ENCODE peak calls at places on chromosomes 2 and 18, in eight cellular contexts. B is stomach, S is body of pancreas, C is MM.1S, I is left ventricle myocardium inferior, Z is heart left ventricle, J is kidney, H is neural progenitor cell. V is an unnamed sample. For H3K9me3, the result is how much of the 10 kb centered on the place peaks cover.

GRCh38 chr2:96556441-96557330 is 20.1 kb downstream of the ARID5A start:
- DNase-seq in B (peak), S (peak), C (no peak), I (no peak), Z (no peak), J (no peak), H (no peak), V (no peak)

GRCh38 chr2:37652199-37652640 is 19.2 kb downstream of the CDC42EP3 start:
- DNase-seq in B (no peak), S (no peak), C (peak), I (no peak), Z (no peak), J (no peak), H (no peak), V (no peak)

GRCh38 chr2:197707316-197708213 is 2.4 kb downstream of the MARS2 start:
- DNase-seq in B (no peak), S (no peak), C (peak), I (no peak), Z (no peak), J (no peak), H (peak), V (no peak)

GRCh38 chr2:179036353-179036905 is 13.5 kb downstream of the CCDC141 start:
- DNase-seq in B (no peak), S (no peak), C (no peak), I (no peak), Z (no peak), J (no peak), H (no peak), V (no peak)

GRCh38 chr2:16626997-16627605 is 38.5 kb downstream of the CYRIA start:
- DNase-seq in B (no peak), S (no peak), C (no peak), I (no peak), Z (no peak), J (no peak), H (no peak), V (no peak)

GRCh38 chr2:207895236-207895860 is 125.6 kb upstream of the FZD5 start:
- DNase-seq in B (no peak), S (no peak), C (no peak), I (no peak), Z (no peak), J (no peak), H (peak), V (no peak)

GRCh38 chr2:234410526-234410925 is 86.4 kb downstream of the ARL4C start:
- DNase-seq in B (no peak), S (no peak), C (no peak), I (no peak), Z (no peak), J (no peak), H (peak), V (no peak)

GRCh38 chr2:231260442-231260841 is 62.0 kb downstream of the ARMC9 start:
- DNase-seq in B (no peak), S (no peak), C (no peak), I (no peak), Z (peak), J (no peak), H (no peak), V (no peak)

GRCh38 chr2:368386-368785 is 80.5 kb upstream of the ALKAL2 start:
- DNase-seq in B (no peak), S (no peak), C (no peak), I (no peak), Z (no peak), J (no peak), H (no peak), V (no peak)

GRCh38 chr2:201909348-201909747 is 103.0 kb downstream of the CDK15 start:
- DNase-seq in B (no peak), S (no peak), C (peak), I (no peak), Z (no peak), J (no peak), H (no peak), V (no peak)

GRCh38 chr2:160680294-160680693 is 186.7 kb upstream of the RBMS1 start:
- DNase-seq in B (no peak), S (no peak), C (no peak), I (no peak), Z (no peak), J (no peak), H (no peak), V (no peak)

GRCh38 chr18:58417752-58418151 is 211.1 kb downstream of the ALPK2 start:
- DNase-seq in B (no peak), S (peak), C (no peak), I (no peak), Z (no peak), J (no peak), H (no peak), V (no peak)

GRCh38 chr18:13831864-13832508 is 8.0 kb downstream of the MC5R start:
- DNase-seq in B (peak), S (no peak), C (no peak), I (no peak), Z (no peak), J (no peak), H (peak), V (no peak)

GRCh38 chr18:10442551-10442971 is 11.9 kb upstream of the APCDD1 start:
- DNase-seq in B (no peak), S (peak), C (no peak), I (no peak), Z (no peak), J (no peak), H (peak), V (no peak)
- TF ChIP-seq CTCF in B (no peak), S (peak), C (no peak), I (peak), Z (no peak), J (no peak), H (no peak), V (no peak)

GRCh38 chr2:125341353-125341752 is 1314.6 kb upstream of the GYPC start:
- DNase-seq in B (no peak), S (no peak), C (no peak), I (no peak), Z (no peak), J (no peak), H (no peak), V (no peak)
- H3K9me3 ChIP-seq in B (under half), S (under half), C (under half), I (under half), Z (under half), J (under half), H (under half), V (under half)

GRCh38 chr2:122152571-122152970 is 397.1 kb downstream of the TSN start:
- DNase-seq in B (no peak), S (no peak), C (no peak), I (no peak), Z (no peak), J (no peak), H (no peak), V (no peak)
- H3K4me3 ChIP-seq in B (no peak), S (no peak), C (no peak), I (no peak), Z (no peak), J (no peak), H (no peak), V (no peak)

GRCh38 chr2:209209943-209210342 is 213.9 kb upstream of the MAP2 start:
- DNase-seq in B (no peak), S (no peak), C (no peak), I (no peak), Z (no peak), J (no peak), H (no peak), V (no peak)

GRCh38 chr2:209208211-209208610 is 215.6 kb upstream of the MAP2 start:
- DNase-seq in B (no peak), S (peak), C (peak), I (no peak), Z (no peak), J (no peak), H (peak), V (no peak)
- TF ChIP-seq CTCF in B (no peak), S (peak), C (peak), I (peak), Z (no peak), J (peak), H (peak), V (peak)

GRCh38 chr2:153287109-153287801 is 191.3 kb downstream of the RPRM start:
- DNase-seq in B (no peak), S (no peak), C (no peak), I (no peak), Z (no peak), J (no peak), H (peak), V (no peak)

GRCh38 chr2:153291718-153292117 is 186.8 kb downstream of the RPRM start:
- DNase-seq in B (no peak), S (no peak), C (no peak), I (no peak), Z (no peak), J (no peak), H (no peak), V (no peak)
- H3K9me3 ChIP-seq in B (under half), S (under half), C (under half), I (under half), Z (under half), J (under half), H (under half), V (under half)

GRCh38 chr2:91477731-91478672 is 2786.5 kb downstream of the RPIA start:
- DNase-seq in B (peak), S (peak), C (no peak), I (peak), Z (peak), J (peak), H (peak), V (no peak)
- H3K4me3 ChIP-seq in B (peak), S (peak), C (peak), I (peak), Z (peak), J (peak), H (no peak), V (peak)

GRCh38 chr18:36411745-36412168 is 114.2 kb downstream of the FHOD3 start:
- DNase-seq in B (no peak), S (no peak), C (no peak), I (no peak), Z (no peak), J (no peak), H (peak), V (no peak)
- TF ChIP-seq CTCF in B (no peak), S (no peak), C (peak), I (peak), Z (no peak), J (peak), H (peak), V (no peak)

DNA sequence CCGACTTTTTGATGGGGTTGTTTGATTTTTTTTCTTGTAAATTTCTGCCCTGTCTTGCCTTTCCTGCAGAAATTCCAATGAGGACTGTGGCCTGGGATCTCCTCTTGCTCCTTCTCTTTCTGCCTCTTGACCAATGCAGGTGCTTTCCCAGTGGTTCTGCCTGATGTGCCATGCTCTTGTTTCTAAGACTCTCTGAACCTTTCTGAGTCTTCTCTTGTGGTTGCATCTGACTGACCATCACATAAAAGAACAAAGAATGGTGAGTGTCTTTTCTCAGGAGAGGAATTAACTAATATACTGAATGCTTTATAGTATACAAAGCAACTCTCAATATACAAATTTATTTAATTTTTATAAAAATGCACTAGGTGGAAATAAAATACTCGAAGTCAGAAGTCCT is 424.6 kb downstream of the TRIB2 start:
- DNase-seq in B (no peak), S (no peak), C (no peak), I (no peak), Z (no peak), J (no peak), H (no peak), V (no peak)
- H3K9me3 ChIP-seq in B (under half), S (under half), C (under half), I (under half), Z (under half), J (under half), H (under half), V (under half)

GRCh38 chr2:238290715-238291549 is 2.5 kb upstream of the PER2 start:
- DNase-seq in B (peak), S (peak), C (no peak), I (no peak), Z (no peak), J (no peak), H (no peak), V (no peak)

GRCh38 chr2:238289574-238289973 is 1.2 kb upstream of the PER2 start:
- DNase-seq in B (no peak), S (peak), C (no peak), I (no peak), Z (no peak), J (no peak), H (peak), V (no peak)

GRCh38 chr2:238291550-238292281 is 3.3 kb upstream of the PER2 start:
- DNase-seq in B (no peak), S (peak), C (no peak), I (no peak), Z (no peak), J (peak), H (no peak), V (no peak)

GRCh38 chr2:238288650-238289573 is 502 bp upstream of the PER2 start:
- DNase-seq in B (peak), S (peak), C (peak), I (peak), Z (peak), J (peak), H (peak), V (peak)

DNA sequence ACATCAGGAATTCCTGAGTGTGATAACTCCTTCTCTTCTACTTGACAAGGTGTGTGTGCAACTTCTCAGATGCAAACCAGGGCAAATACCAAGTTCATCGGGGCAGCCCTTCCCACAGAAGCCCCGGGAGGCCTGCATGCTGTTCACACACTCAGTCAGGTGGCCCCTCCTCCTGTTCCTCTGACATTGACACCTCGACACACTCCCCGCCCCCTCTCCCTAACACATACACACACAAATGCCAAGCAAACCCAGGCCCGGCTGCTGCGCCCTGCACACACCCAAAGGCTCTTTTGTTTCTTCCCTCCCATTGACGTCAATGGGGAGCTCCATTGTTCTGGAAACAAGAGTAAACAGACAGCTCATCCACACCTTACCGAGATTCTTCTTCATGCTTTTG is 1.7 kb upstream of the PER2 start:
- DNase-seq in B (peak), S (peak), C (no peak), I (peak), Z (peak), J (no peak), H (peak), V (peak)
- H3K4me3 ChIP-seq in B (no peak), S (no peak), C (no peak), I (peak), Z (no peak), J (no peak), H (peak), V (peak)

GRCh38 chr2:47510745-47511144 is 107.8 kb downstream of the MSH2 start:
- DNase-seq in B (no peak), S (no peak), C (no peak), I (no peak), Z (no peak), J (no peak), H (no peak), V (no peak)
- TF ChIP-seq CTCF in B (no peak), S (no peak), C (no peak), I (peak), Z (no peak), J (no peak), H (peak), V (no peak)